ENCODE peak calls at places on chromosomes 6 and 20, in eight cellular contexts. B is IMR-90, Y is NB4, M is mucosa of descending colon, S is fibroblast of pulmonary artery, G is brain microvascular endothelial cell, L is osteoblast, C is cardiac fibroblast. O is an unnamed sample.
A peak's percentile ranks its signal among the peaks of the same experiment; 100 is the strongest.

GRCh38 chr6:52893221-52893620 is 16.3 kb downstream of the GSTA3 start:
- DNase-seq in B (no peak), Y (no peak), M (no peak), S (no peak), G (no peak), L (no peak), C (no peak), O (no peak)

GRCh38 chr6:113306552-113307145 is 550.5 kb upstream of the MARCKS start:
- DNase-seq in B (no peak), Y (peak; percentile 59), M (peak; percentile 72), S (peak; percentile 29), G (peak; percentile 9), L (no peak), C (peak; percentile 48), O (no peak)

GRCh38 chr6:43506667-43507471 is 3.3 kb downstream of the LRRC73 start:
- DNase-seq in B (peak; percentile 78), Y (peak; percentile 90), M (peak; percentile 79), S (peak; percentile 90), G (peak; percentile 78), L (peak; percentile 98), C (peak; percentile 88), O (peak; percentile 77)

GRCh38 chr6:42769051-42769450 is 12.8 kb upstream of the BICRAL start:
- DNase-seq in B (no peak), Y (no peak), M (no peak), S (no peak), G (no peak), L (no peak), C (no peak), O (no peak)

GRCh38 chr6:92577077-92577719 is 842.2 kb downstream of the EPHA7 start:
- DNase-seq in B (peak; percentile 50), Y (no peak), M (no peak), S (no peak), G (no peak), L (no peak), C (peak; percentile 2), O (peak; percentile 68)

GRCh38 chr6:1396952-1397868 is 7.8 kb downstream of the FOXF2 start:
- DNase-seq in B (peak; percentile 98), Y (peak; percentile 83), M (peak; percentile 76), S (peak; percentile 74), G (peak; percentile 69), L (peak; percentile 97), C (peak; percentile 80), O (peak; percentile 79)

GRCh38 chr6:115191989-115192388 is 849.2 kb upstream of the HS3ST5 start:
- DNase-seq in B (no peak), Y (no peak), M (no peak), S (no peak), G (no peak), L (no peak), C (no peak), O (no peak)

GRCh38 chr6:33716379-33716778 is 4.9 kb upstream of the UQCC2 start:
- DNase-seq in B (no peak), Y (no peak), M (no peak), S (no peak), G (no peak), L (no peak), C (no peak), O (no peak)

GRCh38 chr6:106765496-106765895 is 136.1 kb downstream of the QRSL1 start:
- DNase-seq in B (no peak), Y (no peak), M (no peak), S (no peak), G (no peak), L (no peak), C (no peak), O (no peak)

GRCh38 chr20:62838511-62838910 is 21.7 kb downstream of the COL9A3 start:
- DNase-seq in B (no peak), Y (no peak), M (peak; percentile 72), S (no peak), G (no peak), L (peak; percentile 30), C (no peak), O (no peak)

GRCh38 chr6:158708239-158708638 is 58.4 kb downstream of the SYTL3 start:
- DNase-seq in B (peak; percentile 60), Y (no peak), M (no peak), S (peak; percentile 79), G (peak; percentile 52), L (peak; percentile 92), C (peak; percentile 84), O (no peak)

GRCh38 chr20:21982559-21982958 is 277.1 kb downstream of the PAX1 start:
- DNase-seq in B (no peak), Y (no peak), M (no peak), S (no peak), G (peak; percentile 20), L (peak; percentile 53), C (no peak), O (no peak)

DNA sequence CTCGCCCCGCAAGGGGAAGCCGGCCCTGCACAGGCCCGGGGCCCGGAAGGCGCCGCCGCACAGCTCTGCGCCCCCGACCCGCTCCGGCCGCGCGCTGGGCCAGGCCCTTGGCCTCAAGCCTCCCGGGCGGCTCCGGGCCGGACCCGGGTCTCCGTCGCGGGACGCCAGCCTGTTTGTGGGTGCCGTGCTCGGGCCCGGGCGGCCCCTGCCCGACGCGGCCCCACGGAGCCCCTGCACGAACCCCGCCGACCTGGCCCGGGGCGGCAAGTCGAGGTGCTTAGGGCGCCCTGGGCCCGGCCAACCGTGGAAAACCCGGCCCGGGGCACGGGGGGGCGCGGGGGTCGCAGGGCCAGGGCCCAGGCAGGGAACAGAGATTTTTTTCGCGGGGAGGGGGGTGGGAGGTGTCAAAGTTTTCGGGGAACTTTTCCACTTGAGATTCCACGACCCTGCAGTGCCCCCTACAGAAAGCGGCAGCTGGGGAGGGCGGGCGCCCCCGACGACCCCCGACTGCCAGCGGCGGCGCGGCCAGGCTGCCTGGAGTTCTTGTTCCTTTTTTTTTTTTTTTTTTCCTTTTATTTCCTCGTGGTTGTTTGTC is 805 bp upstream of the STX16 start:
- DNase-seq in B (no peak), Y (no peak), M (peak; percentile 69), S (no peak), G (no peak), L (peak; percentile 97), C (no peak), O (no peak)
- TF ChIP-seq CTCF in B (no peak), Y (no peak), M (no peak), S (no peak), G (no peak), L (no peak), C (no peak), O (no peak)

GRCh38 chr20:33570743-33571142 is 80.8 kb downstream of the CBFA2T2 start:
- DNase-seq in B (no peak), Y (no peak), M (no peak), S (no peak), G (no peak), L (no peak), C (no peak), O (no peak)

GRCh38 chr20:33567949-33568348 is 78.1 kb downstream of the CBFA2T2 start:
- DNase-seq in B (no peak), Y (no peak), M (no peak), S (no peak), G (no peak), L (no peak), C (no peak), O (no peak)

GRCh38 chr20:33569290-33570094 is 79.6 kb downstream of the CBFA2T2 start:
- DNase-seq in B (no peak), Y (no peak), M (no peak), S (no peak), G (no peak), L (no peak), C (no peak), O (no peak)

GRCh38 chr20:33566781-33567603 is 77.1 kb downstream of the CBFA2T2 start:
- DNase-seq in B (no peak), Y (no peak), M (no peak), S (no peak), G (no peak), L (no peak), C (no peak), O (no peak)

DNA sequence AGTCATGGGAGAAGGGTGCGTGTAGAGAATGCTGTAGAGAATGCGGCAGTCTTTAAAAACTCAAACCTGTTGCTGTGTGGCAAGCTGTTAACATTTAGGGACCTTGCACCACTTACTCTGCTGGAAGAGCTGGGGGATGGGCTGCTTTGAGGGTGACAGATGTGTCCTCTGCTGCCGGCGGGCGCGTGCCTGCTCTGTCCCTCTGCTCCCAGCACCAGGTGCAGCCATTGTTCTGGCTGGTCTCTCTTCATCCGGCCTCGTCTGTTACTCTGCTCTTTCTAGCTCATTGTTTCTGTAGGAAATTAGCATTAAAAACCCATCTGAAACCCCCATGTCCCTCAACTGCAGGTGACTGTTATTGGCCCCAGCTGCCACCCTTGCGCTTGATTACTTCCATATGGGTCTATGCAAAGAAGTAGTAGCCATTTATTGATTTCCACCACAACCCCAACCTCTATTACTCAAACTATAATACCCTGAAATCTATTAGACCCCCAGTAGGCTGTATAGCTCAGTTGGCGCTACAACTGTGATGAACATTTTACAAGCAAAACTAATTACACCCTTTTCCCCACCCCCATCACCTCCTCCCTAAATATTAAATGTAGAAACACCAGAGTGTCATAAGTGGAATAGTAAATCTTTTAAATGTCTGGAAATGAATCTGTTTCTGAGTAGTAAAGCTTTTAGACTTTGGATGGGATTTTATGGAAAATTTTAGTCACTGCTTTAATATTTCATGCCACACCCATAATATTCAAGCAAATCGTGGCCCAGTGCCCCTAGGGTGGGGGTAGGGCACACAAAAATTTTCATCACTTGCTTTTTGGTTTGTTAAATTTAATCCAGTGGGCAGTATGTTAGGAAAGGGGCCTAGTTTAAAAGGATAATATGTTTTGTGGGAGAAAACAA is 78.7 kb downstream of the CBFA2T2 start:
- DNase-seq in B (no peak), Y (no peak), M (no peak), S (no peak), G (no peak), L (no peak), C (peak; percentile 27), O (no peak)
- H3K4me3 ChIP-seq in B (no peak overlapping the region), Y (no peak overlapping the region), M (no peak overlapping the region), S (no peak overlapping the region), G (no peak overlapping the region), L (no peak overlapping the region), C (no peak overlapping the region), O (no peak overlapping the region)

DNA sequence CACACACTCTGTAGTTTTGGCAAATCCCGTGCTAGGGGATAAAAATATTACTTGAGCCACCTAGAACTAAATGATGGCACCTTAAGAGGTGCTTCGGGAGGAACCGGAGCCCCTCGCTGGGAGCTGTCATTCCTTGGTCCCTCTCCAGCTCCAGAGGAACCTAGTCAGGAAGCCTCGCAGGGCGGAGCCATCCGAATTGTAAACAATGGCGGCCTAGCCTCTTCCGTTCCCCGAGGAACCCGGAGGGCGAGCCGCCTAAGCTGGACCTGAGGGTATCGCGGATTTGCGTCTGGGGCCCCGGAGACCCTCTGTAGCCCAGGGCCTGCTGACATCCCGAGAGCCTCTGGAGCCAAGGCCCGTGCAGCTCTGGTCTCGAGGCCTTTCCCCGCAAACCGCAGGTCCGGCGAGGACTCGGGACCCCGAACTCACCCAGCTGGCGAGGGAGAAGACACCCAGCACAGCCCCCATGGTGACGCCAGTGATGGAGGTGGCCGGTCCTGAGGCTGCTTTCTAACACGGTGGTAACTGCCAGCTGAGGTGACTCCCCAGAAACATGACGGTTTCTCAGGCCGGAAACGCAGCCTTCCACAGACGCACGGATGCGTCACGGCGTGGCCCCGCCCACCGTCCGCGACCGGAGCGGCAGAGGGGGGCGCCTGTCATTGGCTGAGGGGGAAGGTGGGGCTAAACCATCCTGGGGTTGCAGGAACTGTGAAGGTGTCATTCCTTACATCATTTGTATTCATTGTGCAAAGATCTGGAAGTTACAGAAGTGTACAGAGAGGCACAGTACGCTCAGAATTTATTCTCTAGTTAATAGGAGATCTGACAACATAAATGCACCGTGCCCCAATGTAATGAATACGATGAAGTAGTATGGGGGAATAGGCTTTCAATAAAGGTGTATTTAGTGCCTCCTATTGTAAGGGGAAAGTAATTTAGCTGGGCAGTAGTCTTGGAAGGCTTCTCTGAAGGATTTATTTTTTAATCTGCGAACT is at the start of gene SERINC3:
- DNase-seq in B (peak; percentile 96), Y (peak; percentile 96), M (peak; percentile 98), S (peak; percentile 98), G (peak; percentile 93), L (peak; percentile 96), C (peak; percentile 98), O (peak; percentile 93)
- TF ChIP-seq CTCF in B (no peak), Y (no peak), M (no peak), S (peak; percentile 14), G (no peak), L (peak; percentile 9), C (no peak), O (peak; percentile 22)

GRCh38 chr6:148556415-148556814 is 190.4 kb upstream of the UST start:
- DNase-seq in B (no peak), Y (no peak), M (no peak), S (no peak), G (no peak), L (no peak), C (no peak), O (no peak)
- H3K4me3 ChIP-seq in B (no peak overlapping the region), Y (no peak overlapping the region), M (no peak overlapping the region), S (no peak overlapping the region), G (no peak overlapping the region), L (no peak overlapping the region), C (no peak overlapping the region), O (no peak overlapping the region)

O was measured in AG10803.